ENCODE peak calls at places on chromosomes 13 and 19, in four cellular contexts. B, I, R and T are unnamed samples.

GRCh38 chr13:74732736-74733135 is 598.5 kb upstream of the KLF12 start:
- DNase-seq in I (no peak), R (no peak), B (no peak), T (no peak)

GRCh38 chr19:55373993-55374757 is 2.5 kb upstream of the TMEM190 start:
- DNase-seq in R (no peak), I (no peak), B (no peak), T (peak; percentile 53)

GRCh38 chr19:12834976-12835757 is 788 bp upstream of the RTBDN start:
- DNase-seq in I (no peak), R (peak; percentile 57), B (peak; percentile 19), T (no peak)

GRCh38 chr13:113933901-113934300 is 40.0 kb downstream of the C13orf46 start:
- DNase-seq in B (no peak), I (peak; percentile 7), R (no peak), T (peak; percentile 38)

GRCh38 chr19:53147645-53148044 is 11.2 kb downstream of the ZNF347 start:
- DNase-seq in I (no peak), B (no peak), R (no peak), T (no peak)

GRCh38 chr13:96029002-96029401 is 24.2 kb downstream of the UGGT2 start:
- DNase-seq in B (no peak), R (no peak), I (no peak), T (no peak)

GRCh38 chr13:113843864-113844556 is 19.9 kb downstream of the GAS6 start:
- DNase-seq in R (peak; percentile 45), B (no peak), I (peak; percentile 13), T (peak; percentile 49)

GRCh38 chr13:59447846-59448620 is 715.7 kb downstream of the DIAPH3 start:
- DNase-seq in B (no peak), R (no peak), I (no peak), T (no peak)

GRCh38 chr19:32652893-32653625 is 21.9 kb downstream of the ANKRD27 start:
- DNase-seq in R (peak; percentile 79), I (peak; percentile 81), B (peak; percentile 78), T (no peak)

GRCh38 chr13:23347601-23348000 is 85.9 kb downstream of the SACS start:
- DNase-seq in B (no peak), R (no peak), I (no peak), T (no peak)

GRCh38 chr19:29528350-29528945 is 2.7 kb downstream of the VSTM2B start:
- DNase-seq in B (peak; percentile 49), I (peak; percentile 51), R (no peak), T (no peak)

GRCh38 chr19:719636-720377 is 11.1 kb downstream of the PALM start:
- DNase-seq in R (no peak), I (no peak), B (no peak), T (no peak)

GRCh38 chr19:18233224-18233825 is 7.1 kb upstream of the PDE4C start:
- DNase-seq in I (no peak), R (peak; percentile 71), B (peak; percentile 50), T (no peak)

GRCh38 chr19:50803633-50804419 is 13.6 kb downstream of the ACP4 start:
- DNase-seq in I (no peak), B (peak; percentile 27), R (no peak), T (no peak)

GRCh38 chr13:33799950-33800592 is 17.9 kb upstream of the RFC3 start:
- DNase-seq in I (no peak), R (no peak), B (no peak), T (no peak)

GRCh38 chr13:105799155-105799554 is 736.3 kb downstream of the EFNB2 start:
- DNase-seq in I (no peak), R (no peak), B (no peak), T (no peak)

GRCh38 chr13:47109028-47109427 is 212.2 kb upstream of the HTR2A start:
- DNase-seq in R (no peak), B (no peak), I (no peak), T (no peak)

GRCh38 chr13:109344552-109345157 is 441.7 kb downstream of the IRS2 start:
- DNase-seq in I (no peak), B (no peak), R (no peak), T (no peak)

GRCh38 chr19:34171539-34171876 is 796 bp upstream of the LSM14A start:
- DNase-seq in R (no peak), I (no peak), B (no peak), T (no peak)

GRCh38 chr13:94550030-94550738 is 45.8 kb downstream of the TGDS start:
- DNase-seq in I (no peak), R (no peak), B (no peak), T (no peak)

GRCh38 chr13:29877456-29878096 is 27.2 kb upstream of the UBL3 start:
- DNase-seq in R (no peak), I (no peak), B (no peak), T (no peak)

GRCh38 chr13:44969858-44970484 is 19.3 kb downstream of the NUFIP1 start:
- DNase-seq in I (no peak), B (no peak), R (no peak), T (no peak)

GRCh38 chr13:99997702-99998219 is 16.2 kb downstream of the ZIC2 start:
- DNase-seq in B (no peak), I (no peak), R (no peak), T (no peak)

GRCh38 chr13:103101500-103101899 is 35.3 kb upstream of the SLC10A2 start:
- DNase-seq in R (no peak), I (no peak), B (no peak), T (no peak)

GRCh38 chr19:31351212-31352193 is 2.3 kb upstream of the TSHZ3 start:
- DNase-seq in B (peak; percentile 47), R (no peak), I (peak; percentile 44), T (no peak)

GRCh38 chr13:64052526-64052925 is 2636.9 kb upstream of the PCDH20 start:
- DNase-seq in I (no peak), R (no peak), B (no peak), T (no peak)

DNA sequence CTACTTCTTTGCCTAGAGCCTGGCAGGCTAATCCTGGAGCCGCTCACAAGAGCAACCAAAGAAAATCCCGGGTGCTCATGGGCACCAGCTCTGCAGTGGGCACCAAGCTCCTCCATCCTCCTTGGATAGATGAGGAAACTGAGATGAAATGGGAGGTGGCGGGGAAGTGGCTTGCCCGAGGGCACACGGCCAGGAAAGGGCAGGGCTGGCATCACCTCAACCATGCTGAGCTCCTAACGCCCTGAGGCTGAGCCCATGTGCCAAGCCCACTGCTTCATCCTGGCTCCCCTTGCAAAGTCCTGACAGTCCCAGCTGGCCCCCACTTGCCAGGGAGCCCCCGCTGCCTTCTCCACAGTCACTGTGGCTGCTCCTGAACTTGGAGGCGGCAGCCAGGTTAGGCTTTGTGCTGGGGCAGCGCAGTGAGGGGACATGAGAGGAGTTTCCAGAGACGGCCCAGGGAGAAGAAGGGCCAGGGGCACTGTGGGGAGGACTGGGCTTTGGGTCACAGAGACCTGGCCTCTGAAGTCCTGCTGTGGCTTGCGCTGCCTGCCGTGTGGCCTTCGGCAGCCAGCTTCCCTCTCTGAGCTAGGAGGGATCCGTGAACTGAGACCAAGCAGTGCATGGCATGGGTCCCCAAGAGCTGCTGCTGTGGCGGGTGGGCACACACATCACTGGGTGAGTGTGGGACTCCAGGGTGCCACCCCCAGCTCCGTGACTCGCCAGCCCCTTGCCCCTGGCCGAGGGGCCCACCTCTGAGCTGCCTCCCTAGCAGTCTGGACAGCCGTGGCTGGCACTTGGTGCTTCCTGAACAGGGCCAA is 17.5 kb downstream of the TMED1 start:
- DNase-seq in R (no peak), B (no peak), I (no peak), T (no peak)
- H3K36me3 ChIP-seq in R (peaks cover 95% of the 10 kb centered on the region), B (peaks cover 55% of the 10 kb centered on the region), I (peaks cover 96% of the 10 kb centered on the region), T (peaks cover 37% of the 10 kb centered on the region)

GRCh38 chr13:40672310-40673060 is 6.0 kb upstream of the FOXO1 start:
- DNase-seq in B (no peak), I (no peak), R (no peak), T (no peak)
- H3K4me3 ChIP-seq in B (no peak overlapping the region), I (no peak overlapping the region), R (no peak overlapping the region), T (no peak overlapping the region)

GRCh38 chr19:48452656-48453480 is 2.5 kb upstream of the KCNJ14 start:
- DNase-seq in B (no peak), I (no peak), R (peak; percentile 38), T (no peak)
- H3K36me3 ChIP-seq in B (peaks cover 59% of the 10 kb centered on the region), I (peaks cover 77% of the 10 kb centered on the region), R (peaks cover 89% of the 10 kb centered on the region), T (peaks cover 74% of the 10 kb centered on the region)

GRCh38 chr19:8512115-8512967 is 1.6 kb downstream of the ZNF414 start:
- DNase-seq in R (no peak), B (no peak), I (no peak), T (no peak)
- H3K4me3 ChIP-seq in R (peak overlapping the region; percentile 11), B (no peak overlapping the region), I (peak overlapping the region; percentile 82), T (no peak overlapping the region)

GRCh38 chr13:48404952-48405351 is 8.0 kb downstream of the LPAR6 start:
- DNase-seq in I (no peak), R (no peak), B (no peak), T (no peak)

GRCh38 chr13:48403929-48404328 is 9.0 kb downstream of the LPAR6 start:
- DNase-seq in B (no peak), I (no peak), R (no peak), T (no peak)

GRCh38 chr13:48402325-48402962 is 10.5 kb downstream of the LPAR6 start:
- DNase-seq in B (no peak), R (no peak), I (no peak), T (no peak)

GRCh38 chr13:48401480-48401879 is 11.4 kb downstream of the LPAR6 start:
- DNase-seq in I (no peak), B (no peak), R (no peak), T (no peak)

DNA sequence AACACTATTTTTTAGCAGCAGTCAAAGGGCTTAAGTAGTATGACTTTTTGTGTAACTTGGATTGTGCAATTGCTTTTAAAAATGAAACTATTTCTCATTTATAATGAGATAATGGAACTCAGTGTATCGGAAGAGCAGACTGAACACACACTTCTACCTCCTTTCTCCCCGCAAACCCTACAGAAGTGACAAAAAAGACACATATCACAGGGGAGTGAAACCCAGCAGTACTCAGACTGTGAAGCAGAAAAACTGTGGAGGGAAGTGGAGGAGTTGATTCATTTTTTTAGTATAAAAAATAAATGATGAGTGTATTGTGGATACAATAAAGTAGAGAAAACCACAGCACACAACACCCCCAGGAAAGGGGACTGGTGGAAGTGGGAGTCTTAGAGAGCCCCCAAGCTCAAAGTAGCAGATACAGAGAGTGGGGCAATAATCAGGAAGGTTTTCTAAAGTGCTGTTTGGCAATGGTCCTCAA is 9.7 kb downstream of the LPAR6 start:
- DNase-seq in I (no peak), R (no peak), B (no peak), T (no peak)
- H3K36me3 ChIP-seq in I (no peaks in the 10 kb centered on the region), R (no peaks in the 10 kb centered on the region), B (no peaks in the 10 kb centered on the region), T (peaks cover 7% of the 10 kb centered on the region)

DNA sequence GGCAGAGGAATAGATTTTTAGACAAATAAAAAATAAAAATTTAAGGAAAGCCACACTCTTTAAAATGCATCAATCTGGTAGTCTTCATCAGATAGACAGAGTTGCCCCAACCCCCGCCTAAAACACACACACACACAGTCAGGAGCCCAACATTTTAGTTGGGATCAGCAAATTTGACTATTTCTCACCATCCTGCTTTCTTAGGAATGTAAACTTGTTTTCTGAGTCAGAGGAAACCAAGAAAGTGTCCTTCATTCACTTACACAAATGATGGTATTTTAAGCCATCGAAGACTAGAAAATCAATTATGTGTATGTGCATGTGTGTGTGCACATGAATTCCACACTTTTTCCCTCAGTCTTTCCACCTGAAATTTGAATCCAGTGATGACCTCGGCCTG is 1657.5 kb downstream of the SLITRK1 start:
- DNase-seq in R (no peak), I (no peak), B (no peak), T (no peak)
- H3K4me3 ChIP-seq in R (no peak overlapping the region), I (no peak overlapping the region), B (no peak overlapping the region), T (no peak overlapping the region)

GRCh38 chr19:38711726-38712153 is 32.5 kb downstream of the CAPN12 start:
- DNase-seq in I (no peak), R (peak; percentile 73), B (peak; percentile 60), T (no peak)
- H3K36me3 ChIP-seq in I (peaks cover 87% of the 10 kb centered on the region), R (peaks cover 98% of the 10 kb centered on the region), B (peaks cover 66% of the 10 kb centered on the region), T (peaks cover 100% of the 10 kb centered on the region)